ENCODE peak calls at places on chromosome 1, in six cellular contexts. One of them, this sample, is unnamed. For H3K9me3 and H3K36me3, the result is how much of the 10 kb centered on the place peaks cover.

GRCh38 chr1:235416662-235417049 is 49.4 kb downstream of the TBCE start:
- DNase-seq in Peyer's patch: no peak
- DNase-seq in testis: no peak
- DNase-seq in colonic mucosa: no peak
- DNase-seq in heart right ventricle: no peak
- DNase-seq in ovary: no peak
- DNase-seq in this sample: no peak

GRCh38 chr1:77889671-77890070 is 1.2 kb downstream of the NEXN start:
- DNase-seq in Peyer's patch: no peak
- DNase-seq in testis: no peak
- DNase-seq in heart right ventricle: no peak
- DNase-seq in ovary: no peak
- DNase-seq in colonic mucosa: no peak
- DNase-seq in this sample: no peak

GRCh38 chr1:208134491-208134890 is 109.7 kb downstream of the PLXNA2 start:
- DNase-seq in heart right ventricle: no peak
- DNase-seq in colonic mucosa: no peak
- DNase-seq in ovary: no peak
- DNase-seq in Peyer's patch: no peak
- DNase-seq in testis: no peak
- DNase-seq in this sample: peak

GRCh38 chr1:36699113-36699512 is 216.4 kb upstream of the CSF3R start:
- DNase-seq in ovary: no peak
- DNase-seq in colonic mucosa: no peak
- DNase-seq in testis: peak
- DNase-seq in heart right ventricle: no peak
- DNase-seq in Peyer's patch: no peak
- DNase-seq in this sample: no peak

GRCh38 chr1:243950166-243950565 is 100.1 kb upstream of the AKT3 start:
- DNase-seq in testis: no peak
- DNase-seq in colonic mucosa: no peak
- DNase-seq in Peyer's patch: no peak
- DNase-seq in ovary: no peak
- DNase-seq in heart right ventricle: no peak
- DNase-seq in this sample: no peak

GRCh38 chr1:243639027-243639658 is 210.9 kb downstream of the AKT3 start:
- DNase-seq in testis: no peak
- DNase-seq in ovary: no peak
- DNase-seq in Peyer's patch: no peak
- DNase-seq in heart right ventricle: no peak
- DNase-seq in colonic mucosa: no peak
- DNase-seq in this sample: no peak

GRCh38 chr1:92934395-92935378 is 26.6 kb downstream of the DIPK1A start:
- DNase-seq in colonic mucosa: no peak
- DNase-seq in heart right ventricle: peak
- DNase-seq in Peyer's patch: no peak
- DNase-seq in testis: peak
- DNase-seq in ovary: no peak
- DNase-seq in this sample: no peak

GRCh38 chr1:77279929-77280328 is 1.9 kb upstream of the AK5 start:
- DNase-seq in ovary: no peak
- DNase-seq in heart right ventricle: no peak
- DNase-seq in testis: no peak
- DNase-seq in colonic mucosa: no peak
- DNase-seq in Peyer's patch: no peak
- DNase-seq in this sample: no peak

GRCh38 chr1:87515781-87516180 is 187.1 kb downstream of the LMO4 start:
- DNase-seq in ovary: no peak
- DNase-seq in testis: no peak
- DNase-seq in Peyer's patch: no peak
- DNase-seq in colonic mucosa: no peak
- DNase-seq in heart right ventricle: no peak
- DNase-seq in this sample: no peak

GRCh38 chr1:63731117-63732043 is 42.4 kb upstream of the ROR1 start:
- DNase-seq in ovary: peak
- DNase-seq in heart right ventricle: no peak
- DNase-seq in testis: peak
- DNase-seq in colonic mucosa: peak
- DNase-seq in Peyer's patch: no peak
- DNase-seq in this sample: no peak

GRCh38 chr1:207619833-207620572 is 24.9 kb upstream of the CR1L start:
- DNase-seq in heart right ventricle: no peak
- DNase-seq in testis: peak
- DNase-seq in colonic mucosa: no peak
- DNase-seq in Peyer's patch: no peak
- DNase-seq in ovary: no peak
- DNase-seq in this sample: no peak

GRCh38 chr1:56297948-56298347 is 281.4 kb downstream of the PLPP3 start:
- DNase-seq in colonic mucosa: no peak
- DNase-seq in Peyer's patch: no peak
- DNase-seq in testis: no peak
- DNase-seq in ovary: no peak
- DNase-seq in heart right ventricle: no peak
- DNase-seq in this sample: no peak

GRCh38 chr1:22815421-22816062 is 104.9 kb downstream of the EPHB2 start:
- DNase-seq in heart right ventricle: no peak
- DNase-seq in Peyer's patch: no peak
- DNase-seq in colonic mucosa: no peak
- DNase-seq in testis: peak
- DNase-seq in ovary: no peak
- DNase-seq in this sample: no peak

GRCh38 chr1:30601316-30602085 is 121.9 kb downstream of the MATN1 start:
- DNase-seq in ovary: no peak
- DNase-seq in colonic mucosa: peak
- DNase-seq in heart right ventricle: no peak
- DNase-seq in Peyer's patch: peak
- DNase-seq in testis: no peak
- DNase-seq in this sample: no peak

GRCh38 chr1:2609271-2610035 is 22.9 kb downstream of the PRXL2B start:
- DNase-seq in heart right ventricle: no peak
- DNase-seq in colonic mucosa: no peak
- DNase-seq in testis: peak
- DNase-seq in Peyer's patch: no peak
- DNase-seq in ovary: no peak
- DNase-seq in this sample: no peak

GRCh38 chr1:232227171-232227740 is 402.7 kb downstream of the SIPA1L2 start:
- DNase-seq in heart right ventricle: peak
- DNase-seq in Peyer's patch: no peak
- DNase-seq in colonic mucosa: no peak
- DNase-seq in testis: no peak
- DNase-seq in ovary: no peak
- DNase-seq in this sample: no peak

GRCh38 chr1:98086796-98087195 is 166.0 kb upstream of the DPYD start:
- DNase-seq in Peyer's patch: no peak
- DNase-seq in colonic mucosa: no peak
- DNase-seq in heart right ventricle: no peak
- DNase-seq in ovary: no peak
- DNase-seq in testis: no peak
- DNase-seq in this sample: no peak

GRCh38 chr1:192826791-192827477 is 18.1 kb downstream of the RGS2 start:
- DNase-seq in ovary: no peak
- DNase-seq in Peyer's patch: no peak
- DNase-seq in colonic mucosa: no peak
- DNase-seq in heart right ventricle: no peak
- DNase-seq in testis: no peak
- DNase-seq in this sample: no peak

GRCh38 chr1:6108476-6108875 is 62.8 kb downstream of the KCNAB2 start:
- DNase-seq in Peyer's patch: no peak
- DNase-seq in testis: no peak
- DNase-seq in colonic mucosa: no peak
- DNase-seq in ovary: no peak
- DNase-seq in heart right ventricle: no peak
- DNase-seq in this sample: no peak

GRCh38 chr1:33824971-33825370 is 38.9 kb upstream of the HMGB4 start:
- DNase-seq in heart right ventricle: no peak
- DNase-seq in testis: no peak
- DNase-seq in ovary: no peak
- DNase-seq in Peyer's patch: no peak
- DNase-seq in colonic mucosa: no peak
- DNase-seq in this sample: no peak

GRCh38 chr1:177170756-177171535 is at the start of gene BRINP2:
- DNase-seq in heart right ventricle: peak
- DNase-seq in Peyer's patch: no peak
- DNase-seq in ovary: no peak
- DNase-seq in colonic mucosa: peak
- DNase-seq in testis: peak
- DNase-seq in this sample: peak

DNA sequence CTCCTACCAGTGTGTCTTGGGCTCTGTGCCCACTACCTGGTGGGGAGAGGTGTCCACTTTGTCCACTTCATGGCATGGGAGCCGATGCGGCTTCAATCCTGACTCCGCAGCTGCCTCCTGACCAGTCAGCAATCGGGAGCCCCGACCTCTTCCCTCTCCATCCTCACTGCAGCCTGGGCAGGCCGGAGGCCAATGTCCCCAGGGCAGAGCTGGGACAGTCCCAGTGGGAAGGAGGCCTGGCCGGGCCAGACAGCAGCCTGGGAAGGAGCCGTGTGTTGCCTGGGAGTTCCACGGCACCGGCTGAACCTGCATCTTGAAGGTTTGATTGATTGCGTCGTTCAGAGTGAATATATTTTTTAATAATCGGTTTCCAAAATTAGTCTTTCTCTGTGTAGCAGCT is 330.9 kb upstream of the VAMP3 start:
- DNase-seq in testis: no peak
- DNase-seq in Peyer's patch: no peak
- DNase-seq in heart right ventricle: no peak
- DNase-seq in colonic mucosa: no peak
- DNase-seq in ovary: no peak
- DNase-seq in this sample: no peak
- H3K9me3 ChIP-seq in testis: under half
- H3K9me3 ChIP-seq in Peyer's patch: under half
- H3K9me3 ChIP-seq in heart right ventricle: under half
- H3K9me3 ChIP-seq in colonic mucosa: under half
- H3K9me3 ChIP-seq in ovary: under half
- H3K9me3 ChIP-seq in this sample: under half

GRCh38 chr1:12040457-12041051 is 21.3 kb downstream of the MIIP start:
- DNase-seq in ovary: peak
- DNase-seq in testis: no peak
- DNase-seq in colonic mucosa: no peak
- DNase-seq in Peyer's patch: no peak
- DNase-seq in heart right ventricle: no peak
- DNase-seq in this sample: no peak
- H3K27ac ChIP-seq in ovary: no peak
- H3K27ac ChIP-seq in testis: no peak
- H3K27ac ChIP-seq in colonic mucosa: no peak
- H3K27ac ChIP-seq in Peyer's patch: peak
- H3K27ac ChIP-seq in heart right ventricle: no peak
- H3K27ac ChIP-seq in this sample: no peak

GRCh38 chr1:167409183-167409582 is 109.1 kb downstream of the CD247 start:
- DNase-seq in heart right ventricle: no peak
- DNase-seq in Peyer's patch: no peak
- DNase-seq in ovary: no peak
- DNase-seq in colonic mucosa: no peak
- DNase-seq in testis: no peak
- DNase-seq in this sample: no peak

GRCh38 chr1:167412920-167413319 is 105.4 kb downstream of the CD247 start:
- DNase-seq in ovary: no peak
- DNase-seq in colonic mucosa: no peak
- DNase-seq in testis: peak
- DNase-seq in Peyer's patch: no peak
- DNase-seq in heart right ventricle: no peak
- DNase-seq in this sample: no peak

GRCh38 chr1:167416506-167416905 is 101.8 kb downstream of the CD247 start:
- DNase-seq in Peyer's patch: no peak
- DNase-seq in colonic mucosa: no peak
- DNase-seq in ovary: no peak
- DNase-seq in heart right ventricle: no peak
- DNase-seq in testis: no peak
- DNase-seq in this sample: no peak

GRCh38 chr1:167412072-167412471 is 106.3 kb downstream of the CD247 start:
- DNase-seq in ovary: no peak
- DNase-seq in testis: no peak
- DNase-seq in Peyer's patch: no peak
- DNase-seq in heart right ventricle: no peak
- DNase-seq in colonic mucosa: no peak
- DNase-seq in this sample: no peak

DNA sequence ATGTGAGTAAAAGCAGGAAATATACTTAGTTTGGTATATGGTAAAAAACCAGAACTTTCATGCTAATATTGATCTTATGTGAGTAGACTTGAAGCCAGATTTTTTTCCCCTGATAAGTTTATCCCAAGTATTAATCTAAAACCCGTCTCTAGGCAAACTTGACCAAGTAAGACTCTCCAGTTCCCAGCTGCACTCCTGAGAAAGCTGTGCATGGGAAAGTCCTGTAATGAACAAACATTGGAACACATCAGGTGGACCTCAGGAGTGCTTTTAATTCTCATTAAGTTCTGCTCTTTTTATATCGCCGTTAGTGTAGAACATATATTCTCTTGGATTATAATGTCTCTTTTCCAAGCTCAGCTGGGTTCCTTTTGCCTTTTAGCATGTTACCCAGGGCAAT is 105.0 kb downstream of the CD247 start:
- DNase-seq in ovary: no peak
- DNase-seq in testis: no peak
- DNase-seq in Peyer's patch: no peak
- DNase-seq in colonic mucosa: no peak
- DNase-seq in heart right ventricle: no peak
- DNase-seq in this sample: no peak
- H3K36me3 ChIP-seq in ovary: under half
- H3K36me3 ChIP-seq in testis: under half
- H3K36me3 ChIP-seq in Peyer's patch: under half
- H3K36me3 ChIP-seq in colonic mucosa: under half
- H3K36me3 ChIP-seq in heart right ventricle: half or more
- H3K36me3 ChIP-seq in this sample: under half

GRCh38 chr1:4488018-4488417 is 166.4 kb upstream of the AJAP1 start:
- DNase-seq in Peyer's patch: no peak
- DNase-seq in colonic mucosa: no peak
- DNase-seq in ovary: no peak
- DNase-seq in heart right ventricle: no peak
- DNase-seq in testis: no peak
- DNase-seq in this sample: no peak

GRCh38 chr1:4486408-4487120 is 167.8 kb upstream of the AJAP1 start:
- DNase-seq in Peyer's patch: no peak
- DNase-seq in colonic mucosa: no peak
- DNase-seq in ovary: no peak
- DNase-seq in testis: no peak
- DNase-seq in heart right ventricle: no peak
- DNase-seq in this sample: no peak

GRCh38 chr1:4485398-4485797 is 169.0 kb upstream of the AJAP1 start:
- DNase-seq in Peyer's patch: no peak
- DNase-seq in ovary: no peak
- DNase-seq in heart right ventricle: no peak
- DNase-seq in testis: no peak
- DNase-seq in colonic mucosa: no peak
- DNase-seq in this sample: no peak

GRCh38 chr1:4483031-4483625 is 171.3 kb upstream of the AJAP1 start:
- DNase-seq in colonic mucosa: no peak
- DNase-seq in testis: no peak
- DNase-seq in ovary: no peak
- DNase-seq in Peyer's patch: no peak
- DNase-seq in heart right ventricle: no peak
- DNase-seq in this sample: no peak

DNA sequence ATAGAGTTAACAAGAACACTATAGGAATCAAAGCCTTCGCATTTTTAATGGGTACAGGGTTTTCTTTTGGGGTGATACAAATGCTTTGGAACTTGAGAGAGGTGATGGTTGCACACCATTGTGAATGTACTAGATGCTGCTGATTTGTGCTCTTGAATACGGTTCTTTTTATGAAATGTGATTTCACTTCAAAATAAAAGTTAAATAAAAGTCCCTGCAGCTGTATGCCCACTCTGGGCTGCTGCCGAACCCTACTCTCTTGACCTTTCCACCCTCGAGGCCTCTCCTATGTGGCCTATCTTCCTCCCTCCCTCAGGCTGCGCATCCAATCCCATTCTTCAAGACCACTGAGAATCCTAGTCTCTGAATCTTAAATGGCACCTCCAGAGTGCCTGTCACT is 168.5 kb upstream of the AJAP1 start:
- DNase-seq in Peyer's patch: no peak
- DNase-seq in ovary: no peak
- DNase-seq in colonic mucosa: no peak
- DNase-seq in heart right ventricle: no peak
- DNase-seq in testis: no peak
- DNase-seq in this sample: no peak
- H3K9me3 ChIP-seq in Peyer's patch: under half
- H3K9me3 ChIP-seq in ovary: under half
- H3K9me3 ChIP-seq in colonic mucosa: under half
- H3K9me3 ChIP-seq in heart right ventricle: under half
- H3K9me3 ChIP-seq in testis: under half
- H3K9me3 ChIP-seq in this sample: under half

This sample was measured in WERI-Rb-1.